ENCODE peak calls at places on chromosomes 12 and 14, in seven cellular contexts. Z is CD4-positive, alpha-beta T cell; L is stimulated activated CD4-positive, alpha-beta T cell treated with anti-CD3 and anti-CD28 coated beads, Interleukin-1b, Interleukin-23, amount 100 ng/mL, for 1 hour; I is A549; O is psoas muscle; G is fibroblast of mammary gland; A is iris pigment epithelial cell. K is an unnamed sample.

GRCh38 chr14:51873221-51873893 is 12.9 kb downstream of the GNG2 start:
- DNase-seq in A (peak), L (no peak), O (no peak), Z (no peak), G (peak), I (peak), K (peak)

GRCh38 chr12:110639336-110640178 is 25.6 kb downstream of the TCTN1 start:
- DNase-seq in G (peak), L (no peak), A (peak), Z (no peak), I (no peak), O (no peak), K (no peak)

GRCh38 chr12:110002691-110003515 is 3.7 kb downstream of the ANKRD13A start:
- DNase-seq in O (no peak), Z (no peak), L (no peak), I (no peak), G (peak), A (no peak), K (no peak)

GRCh38 chr14:94936411-94936892 is 166.5 kb upstream of the GSC start:
- DNase-seq in I (no peak), G (peak), O (peak), L (no peak), Z (no peak), A (peak), K (no peak)

GRCh38 chr12:42161529-42161928 is 16.9 kb upstream of the GXYLT1 start:
- DNase-seq in L (no peak), O (no peak), G (no peak), I (no peak), A (no peak), Z (no peak), K (no peak)

GRCh38 chr12:113135178-113136127 is at the start of gene RASAL1:
- DNase-seq in G (no peak), A (no peak), I (peak), L (peak), Z (peak), O (no peak), K (peak)

GRCh38 chr14:100306256-100306505 is at the start of gene SLC25A29:
- DNase-seq in G (no peak), O (no peak), I (no peak), A (no peak), Z (no peak), L (no peak), K (no peak)

GRCh38 chr12:3655331-3655900 is 97.5 kb downstream of the CRACR2A start:
- DNase-seq in I (peak), O (no peak), A (peak), Z (no peak), G (peak), L (no peak), K (peak)

GRCh38 chr14:68547305-68548193 is 245.3 kb downstream of the ZFP36L1 start:
- DNase-seq in I (peak), G (peak), O (peak), Z (no peak), L (no peak), A (peak), K (no peak)

GRCh38 chr14:99230271-99231141 is 41.5 kb downstream of the BCL11B start:
- DNase-seq in O (no peak), A (no peak), I (no peak), G (no peak), Z (peak), L (peak), K (peak)

GRCh38 chr14:99324291-99324690 is 52.3 kb upstream of the BCL11B start:
- DNase-seq in I (no peak), O (no peak), A (no peak), G (no peak), Z (no peak), L (no peak), K (no peak)

K was measured in naive thymus-derived CD8-positive, alpha-beta T cell.